ENCODE peak calls at places on chromosomes 11 and 22, in eight cellular contexts. One of them, this sample, is unnamed.

GRCh38 chr11:75639752-75640151 is 29.1 kb downstream of the MAP6 start:
- DNase-seq in A549: no peak
- DNase-seq in IMR-90: peak
- DNase-seq in HepG2: no peak
- DNase-seq in lower leg skin: peak
- DNase-seq in heart left ventricle: peak
- DNase-seq in uterus: peak
- DNase-seq in adrenal gland: peak
- DNase-seq in this sample: peak

GRCh38 chr11:72573380-72573949 is 100.8 kb downstream of the PDE2A start:
- DNase-seq in lower leg skin: peak
- DNase-seq in HepG2: peak
- DNase-seq in IMR-90: peak
- DNase-seq in A549: peak
- DNase-seq in adrenal gland: no peak
- DNase-seq in heart left ventricle: no peak
- DNase-seq in uterus: no peak
- DNase-seq in this sample: no peak

GRCh38 chr11:68461284-68461861 is 821 bp downstream of the PPP6R3 start:
- DNase-seq in HepG2: no peak
- DNase-seq in IMR-90: peak
- DNase-seq in uterus: no peak
- DNase-seq in A549: peak
- DNase-seq in lower leg skin: no peak
- DNase-seq in adrenal gland: no peak
- DNase-seq in heart left ventricle: no peak
- DNase-seq in this sample: no peak

GRCh38 chr11:62458212-62459002 is 39.6 kb downstream of the SCGB1A1 start:
- DNase-seq in HepG2: peak
- DNase-seq in A549: no peak
- DNase-seq in heart left ventricle: no peak
- DNase-seq in uterus: no peak
- DNase-seq in adrenal gland: no peak
- DNase-seq in IMR-90: peak
- DNase-seq in lower leg skin: no peak
- DNase-seq in this sample: no peak

GRCh38 chr22:23058481-23059336 is 11.6 kb upstream of the GNAZ start:
- DNase-seq in heart left ventricle: peak
- DNase-seq in uterus: no peak
- DNase-seq in adrenal gland: no peak
- DNase-seq in HepG2: no peak
- DNase-seq in IMR-90: no peak
- DNase-seq in lower leg skin: peak
- DNase-seq in A549: no peak
- DNase-seq in this sample: no peak

GRCh38 chr11:11988099-11988651 is 20.3 kb downstream of the DKK3 start:
- DNase-seq in IMR-90: peak
- DNase-seq in lower leg skin: peak
- DNase-seq in heart left ventricle: no peak
- DNase-seq in adrenal gland: peak
- DNase-seq in A549: no peak
- DNase-seq in HepG2: no peak
- DNase-seq in uterus: no peak
- DNase-seq in this sample: no peak

GRCh38 chr11:57474017-57474750 is 13.9 kb downstream of the RTN4RL2 start:
- DNase-seq in A549: no peak
- DNase-seq in lower leg skin: no peak
- DNase-seq in adrenal gland: no peak
- DNase-seq in IMR-90: peak
- DNase-seq in uterus: no peak
- DNase-seq in heart left ventricle: no peak
- DNase-seq in HepG2: no peak
- DNase-seq in this sample: no peak

GRCh38 chr11:13931356-13931755 is 31.2 kb upstream of the SPON1 start:
- DNase-seq in lower leg skin: no peak
- DNase-seq in IMR-90: no peak
- DNase-seq in adrenal gland: no peak
- DNase-seq in A549: no peak
- DNase-seq in uterus: no peak
- DNase-seq in heart left ventricle: no peak
- DNase-seq in HepG2: no peak
- DNase-seq in this sample: no peak

GRCh38 chr11:86577663-86578636 is 94.5 kb downstream of the ME3 start:
- DNase-seq in lower leg skin: peak
- DNase-seq in adrenal gland: peak
- DNase-seq in uterus: peak
- DNase-seq in A549: peak
- DNase-seq in HepG2: peak
- DNase-seq in IMR-90: peak
- DNase-seq in heart left ventricle: peak
- DNase-seq in this sample: peak

GRCh38 chr11:122720482-122720881 is 65.0 kb downstream of the UBASH3B start:
- DNase-seq in adrenal gland: no peak
- DNase-seq in HepG2: no peak
- DNase-seq in IMR-90: no peak
- DNase-seq in heart left ventricle: no peak
- DNase-seq in lower leg skin: no peak
- DNase-seq in A549: no peak
- DNase-seq in uterus: no peak
- DNase-seq in this sample: no peak

GRCh38 chr11:106608677-106609076 is 409.6 kb downstream of the GUCY1A2 start:
- DNase-seq in A549: no peak
- DNase-seq in IMR-90: peak
- DNase-seq in HepG2: no peak
- DNase-seq in heart left ventricle: no peak
- DNase-seq in lower leg skin: no peak
- DNase-seq in adrenal gland: no peak
- DNase-seq in uterus: no peak
- DNase-seq in this sample: no peak

GRCh38 chr11:112118176-112118575 is 31.5 kb downstream of the SDHD start:
- DNase-seq in adrenal gland: no peak
- DNase-seq in heart left ventricle: no peak
- DNase-seq in lower leg skin: no peak
- DNase-seq in HepG2: no peak
- DNase-seq in A549: no peak
- DNase-seq in uterus: no peak
- DNase-seq in IMR-90: no peak
- DNase-seq in this sample: no peak

GRCh38 chr11:61189933-61190332 is 13.4 kb upstream of the PGA3 start:
- DNase-seq in IMR-90: no peak
- DNase-seq in adrenal gland: no peak
- DNase-seq in A549: no peak
- DNase-seq in HepG2: no peak
- DNase-seq in uterus: no peak
- DNase-seq in lower leg skin: no peak
- DNase-seq in heart left ventricle: no peak
- DNase-seq in this sample: no peak

GRCh38 chr11:60377737-60378136 is 595 bp upstream of the MS4A7 start:
- DNase-seq in IMR-90: no peak
- DNase-seq in heart left ventricle: peak
- DNase-seq in HepG2: no peak
- DNase-seq in adrenal gland: peak
- DNase-seq in uterus: no peak
- DNase-seq in A549: no peak
- DNase-seq in lower leg skin: peak
- DNase-seq in this sample: peak

DNA sequence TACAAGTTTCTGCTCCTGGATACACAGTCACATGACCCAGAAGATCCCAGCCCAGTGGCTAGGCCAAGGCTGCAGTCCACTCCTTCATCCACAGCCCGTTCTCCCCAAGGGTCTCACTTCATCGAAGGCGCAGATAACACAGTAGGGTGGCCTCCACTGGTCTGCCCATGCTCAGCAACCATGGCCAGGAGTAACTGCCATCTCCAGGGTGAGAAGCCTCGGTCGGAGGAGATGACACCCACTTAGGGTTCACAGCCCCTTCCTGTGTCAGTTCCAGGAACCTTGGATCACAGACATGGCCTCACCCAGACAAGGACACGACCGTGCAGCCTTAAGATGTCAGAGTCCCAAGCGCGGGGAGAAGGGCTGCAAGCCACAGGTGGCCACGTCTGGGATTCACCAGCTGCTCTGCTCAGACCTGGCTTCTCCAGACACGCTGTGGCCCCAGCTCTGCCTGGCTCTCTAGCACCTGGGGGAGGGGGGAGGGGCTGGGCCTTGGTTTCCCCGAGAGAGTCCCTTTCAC is 2.6 kb downstream of the BET1L start:
- DNase-seq in IMR-90: no peak
- DNase-seq in uterus: no peak
- DNase-seq in HepG2: no peak
- DNase-seq in adrenal gland: no peak
- DNase-seq in heart left ventricle: no peak
- DNase-seq in lower leg skin: peak
- DNase-seq in A549: no peak
- DNase-seq in this sample: no peak
- TF ChIP-seq POLR2A in IMR-90: no peak
- TF ChIP-seq POLR2A in uterus: no peak
- TF ChIP-seq POLR2A in HepG2: no peak
- TF ChIP-seq POLR2A in adrenal gland: no peak
- TF ChIP-seq POLR2A in heart left ventricle: no peak
- TF ChIP-seq POLR2A in lower leg skin: no peak
- TF ChIP-seq POLR2A in A549: no peak
- TF ChIP-seq POLR2A in this sample: no peak

GRCh38 chr11:74462009-74462408 is 5.3 kb downstream of the KCNE3 start:
- DNase-seq in IMR-90: no peak
- DNase-seq in uterus: peak
- DNase-seq in adrenal gland: peak
- DNase-seq in HepG2: peak
- DNase-seq in lower leg skin: peak
- DNase-seq in heart left ventricle: peak
- DNase-seq in A549: no peak
- DNase-seq in this sample: peak
- H3K4me3 ChIP-seq in IMR-90: peak
- H3K4me3 ChIP-seq in uterus: no peak
- H3K4me3 ChIP-seq in adrenal gland: no peak
- H3K4me3 ChIP-seq in HepG2: peak
- H3K4me3 ChIP-seq in lower leg skin: no peak
- H3K4me3 ChIP-seq in heart left ventricle: peak
- H3K4me3 ChIP-seq in A549: no peak
- H3K4me3 ChIP-seq in this sample: no peak

GRCh38 chr11:64085915-64086262 is 50.2 kb downstream of the FLRT1 start:
- DNase-seq in adrenal gland: no peak
- DNase-seq in lower leg skin: no peak
- DNase-seq in IMR-90: no peak
- DNase-seq in HepG2: no peak
- DNase-seq in heart left ventricle: no peak
- DNase-seq in A549: no peak
- DNase-seq in uterus: no peak
- DNase-seq in this sample: no peak

GRCh38 chr11:64086263-64086938 is 50.7 kb downstream of the FLRT1 start:
- DNase-seq in A549: no peak
- DNase-seq in IMR-90: peak
- DNase-seq in adrenal gland: no peak
- DNase-seq in uterus: peak
- DNase-seq in HepG2: no peak
- DNase-seq in heart left ventricle: peak
- DNase-seq in lower leg skin: peak
- DNase-seq in this sample: peak

GRCh38 chr11:64084962-64085710 is 49.4 kb downstream of the FLRT1 start:
- DNase-seq in IMR-90: no peak
- DNase-seq in HepG2: peak
- DNase-seq in A549: peak
- DNase-seq in uterus: no peak
- DNase-seq in heart left ventricle: no peak
- DNase-seq in lower leg skin: no peak
- DNase-seq in adrenal gland: no peak
- DNase-seq in this sample: no peak

GRCh38 chr11:64083681-64084080 is 48.0 kb downstream of the FLRT1 start:
- DNase-seq in IMR-90: no peak
- DNase-seq in lower leg skin: no peak
- DNase-seq in HepG2: no peak
- DNase-seq in A549: no peak
- DNase-seq in heart left ventricle: no peak
- DNase-seq in uterus: no peak
- DNase-seq in adrenal gland: no peak
- DNase-seq in this sample: no peak

DNA sequence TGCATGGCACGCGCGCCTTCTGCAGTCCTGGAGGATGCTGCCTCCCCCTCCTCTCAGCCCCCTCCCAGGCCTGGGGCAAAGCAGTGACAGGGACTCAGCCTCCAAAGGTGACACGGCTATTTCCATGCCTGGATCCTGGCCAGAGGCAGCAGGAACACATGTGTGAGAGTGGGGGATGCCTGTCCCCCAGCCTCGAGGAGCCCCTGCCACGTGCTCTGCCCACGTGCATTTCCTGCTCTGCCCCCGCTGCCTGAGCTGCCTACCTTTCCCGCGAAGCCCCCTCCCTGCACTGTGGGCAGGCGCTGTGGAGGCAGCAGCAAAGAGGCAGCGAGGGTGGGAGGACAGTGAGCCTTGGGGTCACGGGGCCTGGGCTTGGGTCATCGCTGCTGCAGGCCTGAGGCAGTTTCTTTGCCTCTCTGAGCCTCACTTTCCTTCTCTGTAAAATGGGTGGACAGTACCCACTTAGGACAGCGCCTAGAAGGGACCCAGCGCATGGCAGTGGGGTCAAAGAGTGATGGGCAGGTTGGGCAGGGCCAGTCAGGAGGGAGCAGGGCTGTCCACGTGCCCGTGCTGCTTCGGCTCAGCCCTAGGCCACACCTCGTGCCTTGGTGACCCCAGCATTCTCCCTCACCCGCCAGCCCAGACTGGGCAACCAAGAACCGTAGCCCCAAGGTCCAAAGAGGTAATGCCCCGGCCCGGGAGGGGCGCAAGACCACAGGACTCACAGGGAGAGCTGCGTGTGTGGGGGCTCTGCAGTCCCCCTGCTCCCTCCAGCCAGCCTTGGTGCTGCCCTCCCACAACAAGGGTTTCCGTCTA is 48.6 kb downstream of the FLRT1 start:
- DNase-seq in uterus: no peak
- DNase-seq in heart left ventricle: no peak
- DNase-seq in HepG2: no peak
- DNase-seq in A549: no peak
- DNase-seq in adrenal gland: no peak
- DNase-seq in IMR-90: no peak
- DNase-seq in lower leg skin: no peak
- DNase-seq in this sample: peak
- TF ChIP-seq POLR2A in uterus: no peak
- TF ChIP-seq POLR2A in heart left ventricle: no peak
- TF ChIP-seq POLR2A in HepG2: no peak
- TF ChIP-seq POLR2A in A549: no peak
- TF ChIP-seq POLR2A in adrenal gland: no peak
- TF ChIP-seq POLR2A in IMR-90: no peak
- TF ChIP-seq POLR2A in lower leg skin: no peak
- TF ChIP-seq POLR2A in this sample: no peak

DNA sequence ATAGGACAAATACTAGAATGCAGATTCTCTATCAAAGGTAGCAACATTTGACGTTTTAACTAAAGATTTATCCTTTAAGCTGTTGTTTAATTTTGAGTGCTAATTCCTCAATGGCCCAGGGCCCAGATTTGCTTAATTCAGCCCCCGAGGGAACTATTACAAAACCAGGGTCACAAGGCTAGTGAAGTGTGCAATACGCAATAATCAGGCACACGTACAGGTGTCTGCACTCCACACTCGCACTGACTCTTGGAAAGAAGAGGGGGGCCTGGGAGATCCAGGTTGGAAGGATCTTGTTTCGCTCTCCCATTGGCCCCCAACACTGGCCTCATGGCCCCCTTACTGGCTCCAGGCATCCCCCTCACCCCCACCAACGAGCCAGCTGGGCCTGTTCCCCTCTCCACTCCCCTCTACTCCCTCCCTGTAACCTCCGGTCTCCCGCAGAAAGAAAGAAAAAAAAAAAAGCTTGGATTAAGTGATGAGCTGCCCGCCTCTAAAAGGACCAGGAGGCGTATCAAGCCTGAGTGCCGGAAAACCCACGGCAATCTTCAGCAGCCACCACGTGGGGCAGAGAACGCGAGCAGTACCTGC is 2.2 kb upstream of the KIRREL3 start:
- DNase-seq in uterus: no peak
- DNase-seq in lower leg skin: no peak
- DNase-seq in HepG2: no peak
- DNase-seq in A549: no peak
- DNase-seq in IMR-90: no peak
- DNase-seq in adrenal gland: no peak
- DNase-seq in heart left ventricle: no peak
- DNase-seq in this sample: no peak
- H3K4me3 ChIP-seq in uterus: no peak
- H3K4me3 ChIP-seq in lower leg skin: no peak
- H3K4me3 ChIP-seq in HepG2: no peak
- H3K4me3 ChIP-seq in A549: peak
- H3K4me3 ChIP-seq in IMR-90: peak
- H3K4me3 ChIP-seq in adrenal gland: no peak
- H3K4me3 ChIP-seq in heart left ventricle: no peak
- H3K4me3 ChIP-seq in this sample: no peak